ENCODE peak calls at places on chromosomes 5 and 9, in six cellular contexts. R is mammary epithelial cell, U is suprapubic skin, F is lung, Z is tibial artery, D is dorsolateral prefrontal cortex. O is an unnamed sample.

GRCh38 chr9:119004618-119004990 is 364.6 kb downstream of the BRINP1 start:
- DNase-seq in Z (peak; percentile 95), R (peak; percentile 57), F (peak; percentile 84), U (peak; percentile 80), D (no peak), O (peak; percentile 31)

GRCh38 chr9:127955294-127956015 is 17.8 kb upstream of the DPM2 start:
- DNase-seq in Z (no peak), U (no peak), D (peak; percentile 90), R (peak; percentile 84), F (peak; percentile 88), O (peak; percentile 98)

GRCh38 chr5:60598424-60598823 is 101.5 kb downstream of the DEPDC1B start:
- DNase-seq in U (no peak), F (no peak), Z (no peak), R (no peak), D (no peak), O (no peak)

GRCh38 chr5:33890633-33891032 is 1.2 kb downstream of the ADAMTS12 start:
- DNase-seq in U (no peak), R (peak; percentile 36), Z (no peak), D (no peak), F (no peak), O (no peak)

GRCh38 chr9:137167113-137167751 is 2.6 kb downstream of the LRRC26 start:
- DNase-seq in F (no peak), D (no peak), R (no peak), U (no peak), Z (no peak), O (no peak)

GRCh38 chr5:107135391-107135790 is 535.3 kb downstream of the EFNA5 start:
- DNase-seq in R (peak; percentile 19), F (no peak), Z (no peak), D (no peak), U (no peak), O (no peak)

GRCh38 chr9:136049451-136050265 is 45.4 kb downstream of the NACC2 start:
- DNase-seq in U (no peak), F (no peak), R (no peak), Z (peak; percentile 64), D (no peak), O (no peak)

GRCh38 chr9:129823163-129823933 is 588 bp downstream of the TOR1A start:
- DNase-seq in Z (no peak), R (peak; percentile 37), D (no peak), U (no peak), F (no peak), O (no peak)

GRCh38 chr9:136043386-136044054 is 51.6 kb downstream of the NACC2 start:
- DNase-seq in R (no peak), F (no peak), Z (no peak), U (no peak), D (no peak), O (no peak)

GRCh38 chr9:121319394-121319780 is 50.7 kb downstream of the STOM start:
- DNase-seq in Z (peak; percentile 55), U (no peak), R (no peak), F (no peak), D (no peak), O (no peak)

GRCh38 chr5:163760498-163760897 is 255.1 kb downstream of the MAT2B start:
- DNase-seq in Z (no peak), F (no peak), D (no peak), U (no peak), R (peak; percentile 48), O (no peak)

GRCh38 chr5:73816656-73817420 is 190.8 kb downstream of the ARHGEF28 start:
- DNase-seq in R (peak; percentile 71), D (no peak), U (no peak), F (no peak), Z (no peak), O (no peak)

GRCh38 chr5:141850183-141850768 is 27.9 kb downstream of the PCDH1 start:
- DNase-seq in D (no peak), Z (no peak), R (no peak), F (peak; percentile 46), U (no peak), O (peak; percentile 44)

GRCh38 chr5:65623482-65623881 is 651 bp downstream of the TRIM23 start:
- DNase-seq in D (no peak), Z (no peak), R (no peak), U (no peak), F (no peak), O (no peak)

GRCh38 chr5:67396975-67397374 is 200.4 kb upstream of the CD180 start:
- DNase-seq in D (no peak), U (no peak), Z (no peak), F (no peak), R (no peak), O (no peak)

GRCh38 chr9:3186751-3187150 is 339.1 kb downstream of the RFX3 start:
- DNase-seq in U (no peak), D (no peak), R (no peak), Z (no peak), F (no peak), O (no peak)

GRCh38 chr5:73274870-73275756 is 102.1 kb downstream of the TMEM174 start:
- DNase-seq in R (no peak), Z (no peak), U (no peak), D (peak; percentile 77), F (no peak), O (peak; percentile 61)

GRCh38 chr9:93093449-93094293 is 2.3 kb upstream of the CARD19 start:
- DNase-seq in D (peak; percentile 32), R (no peak), Z (peak; percentile 65), F (no peak), U (peak; percentile 74), O (no peak)

GRCh38 chr9:4359016-4359415 is 59.1 kb upstream of the GLIS3 start:
- DNase-seq in U (no peak), R (no peak), Z (no peak), D (no peak), F (no peak), O (no peak)

GRCh38 chr5:50564558-50564957 is 101.9 kb upstream of the PARP8 start:
- DNase-seq in Z (no peak), R (no peak), F (no peak), U (no peak), D (no peak), O (no peak)
- TF ChIP-seq CTCF in Z (no peak), R (no peak), F (no peak), U (no peak), D (no peak), O (no peak)

DNA sequence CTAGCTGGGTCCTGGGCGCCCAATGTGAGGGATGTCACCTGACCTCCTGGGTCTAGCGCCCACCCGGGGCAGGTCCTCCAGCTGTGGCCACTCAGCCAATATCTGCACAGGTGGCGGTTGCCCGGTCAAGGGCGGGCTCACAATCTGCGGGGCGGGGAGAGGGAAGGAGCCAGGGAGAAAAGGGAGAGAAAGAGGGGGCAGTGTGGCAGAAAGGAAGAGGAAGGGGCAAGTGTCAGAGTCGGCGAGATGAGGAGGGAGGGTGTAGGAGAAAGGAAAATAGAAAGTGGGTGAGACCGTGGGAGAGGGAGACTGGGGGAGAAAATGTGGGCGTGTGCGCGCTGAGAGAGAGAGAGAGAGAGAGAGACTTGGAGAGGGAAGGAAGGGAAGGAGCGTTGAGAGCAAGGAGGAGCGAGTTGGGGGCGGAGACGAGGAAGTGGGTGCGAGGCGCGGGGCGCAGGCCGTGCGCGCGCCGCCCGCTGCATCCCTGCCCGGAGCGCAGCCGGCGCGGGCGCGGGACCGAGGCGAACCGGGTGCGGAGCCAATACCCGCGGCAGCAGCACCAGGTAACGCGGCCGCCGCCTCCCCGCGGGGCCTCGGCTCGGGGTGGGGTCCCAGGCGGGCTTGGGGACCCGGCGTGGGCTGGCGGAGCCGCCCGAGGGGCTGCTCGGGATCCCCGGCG is at the start of gene HRH2:
- DNase-seq in F (no peak), R (peak; percentile 14), Z (peak; percentile 72), U (no peak), D (peak; percentile 77), O (no peak)
- H3K4me3 ChIP-seq in F (peak within 1 kb of the TSS; percentile 42), R (no peak within 1 kb of the TSS), Z (peak within 1 kb of the TSS; percentile 58), U (peak within 1 kb of the TSS; percentile 54), D (peak within 1 kb of the TSS; percentile 37), O (peak within 1 kb of the TSS; percentile 40)

GRCh38 chr9:94941211-94941875 is 214.8 kb downstream of the AOPEP start:
- DNase-seq in U (no peak), Z (no peak), D (no peak), R (no peak), F (no peak), O (no peak)
- H3K27ac ChIP-seq in U (no peak overlapping the region), Z (peak overlapping the region; percentile 42), D (no peak overlapping the region), R (no peak overlapping the region), F (peak overlapping the region; percentile 41), O (no peak overlapping the region)

DNA sequence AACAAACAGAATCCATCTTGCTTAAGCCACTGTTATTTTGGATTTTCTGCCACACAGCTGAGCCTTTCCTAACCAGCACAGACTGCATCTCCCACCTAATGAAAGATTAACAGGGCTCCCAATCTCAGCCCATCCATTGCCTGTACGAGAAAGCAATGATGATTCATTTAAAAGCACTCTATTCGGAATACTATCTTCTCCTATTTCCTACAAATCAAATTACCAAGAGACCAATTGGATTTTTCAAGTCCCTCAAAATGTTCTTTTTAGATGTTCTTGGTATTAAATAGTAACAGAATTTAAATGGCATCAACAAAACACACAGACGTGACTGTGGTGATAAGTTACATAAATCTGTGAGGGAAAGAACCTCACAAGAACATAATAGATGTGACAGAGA is 324.1 kb downstream of the AGTPBP1 start:
- DNase-seq in R (no peak), F (no peak), U (no peak), D (no peak), Z (no peak), O (no peak)
- TF ChIP-seq CTCF in R (no peak), F (no peak), U (no peak), D (no peak), Z (no peak), O (no peak)

GRCh38 chr5:39422036-39422606 is 2.7 kb downstream of the DAB2 start:
- DNase-seq in D (no peak), F (no peak), R (peak; percentile 77), Z (no peak), U (no peak), O (no peak)

GRCh38 chr5:39422886-39423285 is 1.9 kb downstream of the DAB2 start:
- DNase-seq in U (no peak), D (no peak), F (no peak), R (no peak), Z (no peak), O (no peak)

GRCh38 chr5:39424751-39425524 is at the start of gene DAB2:
- DNase-seq in Z (peak; percentile 92), D (peak; percentile 68), R (peak; percentile 86), U (peak; percentile 92), F (peak; percentile 79), O (peak; percentile 36)

GRCh38 chr5:39420482-39421145 is 4.2 kb downstream of the DAB2 start:
- DNase-seq in R (no peak), Z (peak; percentile 83), D (peak; percentile 59), F (peak; percentile 72), U (peak; percentile 81), O (no peak)

GRCh38 chr5:39423331-39423751 is 1.4 kb downstream of the DAB2 start:
- DNase-seq in Z (no peak), F (no peak), R (peak; percentile 4), D (no peak), U (no peak), O (no peak)
- H3K4me3 ChIP-seq in Z (peak overlapping the region; percentile 72), F (peak overlapping the region; percentile 53), R (peak overlapping the region; percentile 62), D (no peak overlapping the region), U (peak overlapping the region; percentile 62), O (peak overlapping the region; percentile 50)

GRCh38 chr5:55338092-55338613 is 30.4 kb downstream of the MTREX start:
- DNase-seq in R (no peak), F (no peak), D (no peak), U (no peak), Z (no peak), O (no peak)
- H3K27ac ChIP-seq in R (no peak overlapping the region), F (no peak overlapping the region), D (no peak overlapping the region), U (no peak overlapping the region), Z (peak overlapping the region; percentile 39), O (no peak overlapping the region)